ENCODE peak calls at places on chromosomes 16 and 17, in eight cellular contexts. One of them, this sample, is unnamed. For H3K27me3, the result is how much of the 10 kb centered on the place peaks cover.

GRCh38 chr16:89921699-89922476 is 1.3 kb upstream of the TUBB3 start:
- DNase-seq in psoas muscle: peak
- DNase-seq in heart right ventricle: peak
- DNase-seq in Peyer's patch: peak
- DNase-seq in tibial nerve: no peak
- DNase-seq in stomach: peak
- DNase-seq in bronchial epithelial cell: peak
- DNase-seq in cardiac muscle cell: peak
- DNase-seq in this sample: peak

GRCh38 chr16:86318119-86318518 is 192.2 kb upstream of the FOXF1 start:
- DNase-seq in psoas muscle: no peak
- DNase-seq in heart right ventricle: no peak
- DNase-seq in Peyer's patch: no peak
- DNase-seq in tibial nerve: no peak
- DNase-seq in stomach: no peak
- DNase-seq in bronchial epithelial cell: no peak
- DNase-seq in cardiac muscle cell: no peak
- DNase-seq in this sample: no peak

GRCh38 chr16:14097182-14097951 is 26.2 kb downstream of the MRTFB start:
- DNase-seq in psoas muscle: no peak
- DNase-seq in heart right ventricle: no peak
- DNase-seq in Peyer's patch: no peak
- DNase-seq in tibial nerve: no peak
- DNase-seq in stomach: peak
- DNase-seq in bronchial epithelial cell: peak
- DNase-seq in cardiac muscle cell: no peak
- DNase-seq in this sample: no peak

GRCh38 chr16:11212819-11213196 is 43.2 kb downstream of the SOCS1 start:
- DNase-seq in psoas muscle: peak
- DNase-seq in heart right ventricle: no peak
- DNase-seq in Peyer's patch: no peak
- DNase-seq in tibial nerve: no peak
- DNase-seq in stomach: no peak
- DNase-seq in bronchial epithelial cell: no peak
- DNase-seq in cardiac muscle cell: no peak
- DNase-seq in this sample: no peak

GRCh38 chr17:48577946-48578615 is at the start of gene HOXB4:
- DNase-seq in psoas muscle: peak
- DNase-seq in heart right ventricle: peak
- DNase-seq in Peyer's patch: peak
- DNase-seq in tibial nerve: peak
- DNase-seq in stomach: peak
- DNase-seq in bronchial epithelial cell: no peak
- DNase-seq in cardiac muscle cell: no peak
- DNase-seq in this sample: no peak

GRCh38 chr16:3087836-3088235 is 11.3 kb downstream of the ZSCAN10 start:
- DNase-seq in psoas muscle: peak
- DNase-seq in heart right ventricle: peak
- DNase-seq in Peyer's patch: no peak
- DNase-seq in tibial nerve: no peak
- DNase-seq in stomach: no peak
- DNase-seq in bronchial epithelial cell: no peak
- DNase-seq in cardiac muscle cell: no peak
- DNase-seq in this sample: no peak

GRCh38 chr16:1923299-1924034 is 5.3 kb upstream of the HS3ST6 start:
- DNase-seq in psoas muscle: no peak
- DNase-seq in heart right ventricle: no peak
- DNase-seq in Peyer's patch: no peak
- DNase-seq in tibial nerve: no peak
- DNase-seq in stomach: no peak
- DNase-seq in bronchial epithelial cell: no peak
- DNase-seq in cardiac muscle cell: peak
- DNase-seq in this sample: no peak

GRCh38 chr16:59971264-59971663 is 1237.1 kb upstream of the GOT2 start:
- DNase-seq in psoas muscle: no peak
- DNase-seq in heart right ventricle: no peak
- DNase-seq in Peyer's patch: no peak
- DNase-seq in tibial nerve: no peak
- DNase-seq in stomach: no peak
- DNase-seq in bronchial epithelial cell: no peak
- DNase-seq in cardiac muscle cell: no peak
- DNase-seq in this sample: no peak

GRCh38 chr17:3770471-3770870 is 30.5 kb downstream of the ITGAE start:
- DNase-seq in psoas muscle: no peak
- DNase-seq in heart right ventricle: no peak
- DNase-seq in Peyer's patch: peak
- DNase-seq in tibial nerve: no peak
- DNase-seq in stomach: no peak
- DNase-seq in bronchial epithelial cell: no peak
- DNase-seq in cardiac muscle cell: no peak
- DNase-seq in this sample: no peak

GRCh38 chr17:3003401-3004149 is 59.8 kb downstream of the OR1D5 start:
- DNase-seq in psoas muscle: peak
- DNase-seq in heart right ventricle: peak
- DNase-seq in Peyer's patch: peak
- DNase-seq in tibial nerve: peak
- DNase-seq in stomach: peak
- DNase-seq in bronchial epithelial cell: no peak
- DNase-seq in cardiac muscle cell: no peak
- DNase-seq in this sample: no peak

GRCh38 chr16:89343501-89344291 is 126.2 kb downstream of the ZNF778 start:
- DNase-seq in psoas muscle: peak
- DNase-seq in heart right ventricle: no peak
- DNase-seq in Peyer's patch: no peak
- DNase-seq in tibial nerve: no peak
- DNase-seq in stomach: no peak
- DNase-seq in bronchial epithelial cell: peak
- DNase-seq in cardiac muscle cell: no peak
- DNase-seq in this sample: no peak

GRCh38 chr16:75074920-75075687 is 41.5 kb downstream of the LDHD start:
- DNase-seq in psoas muscle: peak
- DNase-seq in heart right ventricle: no peak
- DNase-seq in Peyer's patch: peak
- DNase-seq in tibial nerve: no peak
- DNase-seq in stomach: peak
- DNase-seq in bronchial epithelial cell: no peak
- DNase-seq in cardiac muscle cell: peak
- DNase-seq in this sample: no peak

GRCh38 chr17:48995332-48995870 is 1.8 kb upstream of the IGF2BP1 start:
- DNase-seq in psoas muscle: no peak
- DNase-seq in heart right ventricle: no peak
- DNase-seq in Peyer's patch: no peak
- DNase-seq in tibial nerve: no peak
- DNase-seq in stomach: no peak
- DNase-seq in bronchial epithelial cell: no peak
- DNase-seq in cardiac muscle cell: no peak
- DNase-seq in this sample: no peak

GRCh38 chr17:57269598-57270255 is 13.4 kb downstream of the MSI2 start:
- DNase-seq in psoas muscle: no peak
- DNase-seq in heart right ventricle: no peak
- DNase-seq in Peyer's patch: no peak
- DNase-seq in tibial nerve: no peak
- DNase-seq in stomach: no peak
- DNase-seq in bronchial epithelial cell: no peak
- DNase-seq in cardiac muscle cell: no peak
- DNase-seq in this sample: no peak

GRCh38 chr16:81595676-81596292 is 151.2 kb downstream of the CMIP start:
- DNase-seq in psoas muscle: no peak
- DNase-seq in heart right ventricle: no peak
- DNase-seq in Peyer's patch: no peak
- DNase-seq in tibial nerve: no peak
- DNase-seq in stomach: no peak
- DNase-seq in bronchial epithelial cell: peak
- DNase-seq in cardiac muscle cell: no peak
- DNase-seq in this sample: no peak

GRCh38 chr17:42937712-42938596 is 26.3 kb downstream of the AARSD1 start:
- DNase-seq in psoas muscle: no peak
- DNase-seq in heart right ventricle: peak
- DNase-seq in Peyer's patch: no peak
- DNase-seq in tibial nerve: peak
- DNase-seq in stomach: no peak
- DNase-seq in bronchial epithelial cell: peak
- DNase-seq in cardiac muscle cell: peak
- DNase-seq in this sample: no peak

GRCh38 chr17:80123791-80124190 is 22.4 kb downstream of the GAA start:
- DNase-seq in psoas muscle: peak
- DNase-seq in heart right ventricle: no peak
- DNase-seq in Peyer's patch: no peak
- DNase-seq in tibial nerve: no peak
- DNase-seq in stomach: peak
- DNase-seq in bronchial epithelial cell: peak
- DNase-seq in cardiac muscle cell: peak
- DNase-seq in this sample: no peak

GRCh38 chr17:39099686-39100293 is 51.6 kb downstream of the PLXDC1 start:
- DNase-seq in psoas muscle: no peak
- DNase-seq in heart right ventricle: peak
- DNase-seq in Peyer's patch: no peak
- DNase-seq in tibial nerve: peak
- DNase-seq in stomach: no peak
- DNase-seq in bronchial epithelial cell: no peak
- DNase-seq in cardiac muscle cell: peak
- DNase-seq in this sample: peak

GRCh38 chr16:90020260-90020837 is 1.1 kb upstream of the DBNDD1 start:
- DNase-seq in psoas muscle: no peak
- DNase-seq in heart right ventricle: no peak
- DNase-seq in Peyer's patch: no peak
- DNase-seq in tibial nerve: no peak
- DNase-seq in stomach: no peak
- DNase-seq in bronchial epithelial cell: no peak
- DNase-seq in cardiac muscle cell: no peak
- DNase-seq in this sample: no peak

GRCh38 chr17:38693700-38694329 is 11.3 kb upstream of the MLLT6 start:
- DNase-seq in psoas muscle: peak
- DNase-seq in heart right ventricle: peak
- DNase-seq in Peyer's patch: peak
- DNase-seq in tibial nerve: peak
- DNase-seq in stomach: peak
- DNase-seq in bronchial epithelial cell: no peak
- DNase-seq in cardiac muscle cell: peak
- DNase-seq in this sample: no peak

GRCh38 chr16:56262148-56262878 is 71.0 kb downstream of the GNAO1 start:
- DNase-seq in psoas muscle: no peak
- DNase-seq in heart right ventricle: no peak
- DNase-seq in Peyer's patch: peak
- DNase-seq in tibial nerve: no peak
- DNase-seq in stomach: no peak
- DNase-seq in bronchial epithelial cell: peak
- DNase-seq in cardiac muscle cell: no peak
- DNase-seq in this sample: no peak

GRCh38 chr17:42275527-42276358 is 448 bp downstream of the STAT5B start:
- DNase-seq in psoas muscle: no peak
- DNase-seq in heart right ventricle: no peak
- DNase-seq in Peyer's patch: peak
- DNase-seq in tibial nerve: peak
- DNase-seq in stomach: no peak
- DNase-seq in bronchial epithelial cell: no peak
- DNase-seq in cardiac muscle cell: peak
- DNase-seq in this sample: peak

GRCh38 chr16:11128211-11129123 is 127.5 kb downstream of the SOCS1 start:
- DNase-seq in psoas muscle: no peak
- DNase-seq in heart right ventricle: peak
- DNase-seq in Peyer's patch: no peak
- DNase-seq in tibial nerve: no peak
- DNase-seq in stomach: peak
- DNase-seq in bronchial epithelial cell: peak
- DNase-seq in cardiac muscle cell: peak
- DNase-seq in this sample: no peak

GRCh38 chr16:57115504-57116182 is 23.3 kb downstream of the CPNE2 start:
- DNase-seq in psoas muscle: peak
- DNase-seq in heart right ventricle: peak
- DNase-seq in Peyer's patch: no peak
- DNase-seq in tibial nerve: peak
- DNase-seq in stomach: no peak
- DNase-seq in bronchial epithelial cell: no peak
- DNase-seq in cardiac muscle cell: peak
- DNase-seq in this sample: no peak

GRCh38 chr17:60863892-60864673 is 186.4 kb downstream of the BCAS3 start:
- DNase-seq in psoas muscle: no peak
- DNase-seq in heart right ventricle: no peak
- DNase-seq in Peyer's patch: no peak
- DNase-seq in tibial nerve: no peak
- DNase-seq in stomach: no peak
- DNase-seq in bronchial epithelial cell: no peak
- DNase-seq in cardiac muscle cell: peak
- DNase-seq in this sample: no peak

GRCh38 chr17:50275279-50275678 is 1.0 kb downstream of the TMEM92 start:
- DNase-seq in psoas muscle: peak
- DNase-seq in heart right ventricle: no peak
- DNase-seq in Peyer's patch: no peak
- DNase-seq in tibial nerve: no peak
- DNase-seq in stomach: no peak
- DNase-seq in bronchial epithelial cell: no peak
- DNase-seq in cardiac muscle cell: no peak
- DNase-seq in this sample: no peak
- H3K4me3 ChIP-seq in psoas muscle: no peak
- H3K4me3 ChIP-seq in heart right ventricle: no peak
- H3K4me3 ChIP-seq in Peyer's patch: peak
- H3K4me3 ChIP-seq in tibial nerve: no peak
- H3K4me3 ChIP-seq in stomach: peak
- H3K4me3 ChIP-seq in bronchial epithelial cell: peak
- H3K4me3 ChIP-seq in cardiac muscle cell: no peak
- H3K4me3 ChIP-seq in this sample: no peak

DNA sequence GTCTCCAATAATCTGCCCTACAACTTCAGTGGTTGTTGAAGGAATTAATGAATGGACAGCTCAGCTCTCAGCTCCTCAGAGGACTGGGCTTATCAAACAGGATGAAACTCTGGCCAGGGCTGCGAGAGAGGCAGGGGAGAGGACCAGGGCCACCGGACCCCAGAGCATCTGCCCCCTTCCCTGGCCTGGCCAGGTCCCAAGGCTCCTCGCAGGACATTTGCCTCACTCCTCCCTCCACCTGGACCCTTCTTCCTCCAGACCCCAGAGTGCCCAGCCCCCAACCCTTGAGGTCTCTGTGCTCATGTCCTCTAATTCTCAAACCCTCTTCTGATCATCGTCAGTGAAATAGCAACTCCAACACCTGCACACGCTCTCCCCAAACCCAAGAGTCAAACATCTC is 3.7 kb downstream of the CD300C start:
- DNase-seq in psoas muscle: no peak
- DNase-seq in heart right ventricle: no peak
- DNase-seq in Peyer's patch: no peak
- DNase-seq in tibial nerve: no peak
- DNase-seq in stomach: no peak
- DNase-seq in bronchial epithelial cell: no peak
- DNase-seq in cardiac muscle cell: no peak
- DNase-seq in this sample: no peak
- H3K27me3 ChIP-seq in psoas muscle: under half
- H3K27me3 ChIP-seq in heart right ventricle: under half
- H3K27me3 ChIP-seq in Peyer's patch: under half
- H3K27me3 ChIP-seq in tibial nerve: under half
- H3K27me3 ChIP-seq in stomach: under half
- H3K27me3 ChIP-seq in bronchial epithelial cell: under half
- H3K27me3 ChIP-seq in cardiac muscle cell: under half
- H3K27me3 ChIP-seq in this sample: under half

GRCh38 chr17:45371414-45372324 is 54.8 kb upstream of the MAP3K14 start:
- DNase-seq in psoas muscle: peak
- DNase-seq in heart right ventricle: peak
- DNase-seq in Peyer's patch: no peak
- DNase-seq in tibial nerve: peak
- DNase-seq in stomach: peak
- DNase-seq in bronchial epithelial cell: peak
- DNase-seq in cardiac muscle cell: peak
- DNase-seq in this sample: peak
- TF ChIP-seq CTCF in psoas muscle: no peak
- TF ChIP-seq CTCF in heart right ventricle: no peak
- TF ChIP-seq CTCF in Peyer's patch: no peak
- TF ChIP-seq CTCF in tibial nerve: no peak
- TF ChIP-seq CTCF in stomach: no peak
- TF ChIP-seq CTCF in bronchial epithelial cell: no peak
- TF ChIP-seq CTCF in cardiac muscle cell: peak
- TF ChIP-seq CTCF in this sample: peak

GRCh38 chr17:28372945-28373274 is 1.4 kb downstream of the SARM1 start:
- DNase-seq in psoas muscle: no peak
- DNase-seq in heart right ventricle: no peak
- DNase-seq in Peyer's patch: no peak
- DNase-seq in tibial nerve: no peak
- DNase-seq in stomach: no peak
- DNase-seq in bronchial epithelial cell: no peak
- DNase-seq in cardiac muscle cell: no peak
- DNase-seq in this sample: no peak
- H3K4me3 ChIP-seq in psoas muscle: peak
- H3K4me3 ChIP-seq in heart right ventricle: peak
- H3K4me3 ChIP-seq in Peyer's patch: no peak
- H3K4me3 ChIP-seq in tibial nerve: no peak
- H3K4me3 ChIP-seq in stomach: peak
- H3K4me3 ChIP-seq in bronchial epithelial cell: no peak
- H3K4me3 ChIP-seq in cardiac muscle cell: no peak
- H3K4me3 ChIP-seq in this sample: peak